ENCODE peak calls at places on chromosome 20, in six cellular contexts. D is MV-4-11, H is hippocampal formation, V is C1 segment of cervical spinal cord, I is ecto neural progenitor cell, E is M059J. K is an unnamed sample.

GRCh38 chr20:10350188-10350842 is 83.7 kb downstream of the MKKS start:
- DNase-seq in D (no peak), H (no peak), V (no peak), I (no peak), E (no peak), K (no peak)

GRCh38 chr20:36384022-36384619 is 78.0 kb downstream of the DLGAP4 start:
- DNase-seq in D (peak), H (no peak), V (no peak), I (peak), E (peak), K (no peak)

GRCh38 chr20:19783966-19784401 is 25.9 kb downstream of the RIN2 start:
- DNase-seq in D (no peak), H (no peak), V (no peak), I (no peak), E (peak), K (no peak)

GRCh38 chr20:58251979-58252591 is 23.6 kb upstream of the ANKRD60 start:
- DNase-seq in D (peak), H (no peak), V (no peak), I (no peak), E (peak), K (no peak)

GRCh38 chr20:41149679-41150131 is 12.4 kb downstream of the PLCG1 start:
- DNase-seq in D (peak), H (no peak), V (no peak), I (no peak), E (peak), K (no peak)

GRCh38 chr20:50487397-50487796 is 22.8 kb upstream of the PTPN1 start:
- DNase-seq in D (no peak), H (no peak), V (no peak), I (no peak), E (no peak), K (no peak)

GRCh38 chr20:32539817-32540675 is 45.1 kb downstream of the NOL4L start:
- DNase-seq in D (peak), H (no peak), V (no peak), I (no peak), E (no peak), K (no peak)

GRCh38 chr20:49470922-49471321 is 11.5 kb downstream of the KCNB1 start:
- DNase-seq in D (no peak), H (no peak), V (no peak), I (no peak), E (no peak), K (no peak)

GRCh38 chr20:2292711-2293110 is 3.1 kb upstream of the TGM3 start:
- DNase-seq in D (peak), H (no peak), V (no peak), I (no peak), E (no peak), K (no peak)

GRCh38 chr20:19750207-19750606 is 7.9 kb upstream of the RIN2 start:
- DNase-seq in D (peak), H (no peak), V (no peak), I (no peak), E (no peak), K (no peak)

GRCh38 chr20:1935696-1936366 is 40.6 kb downstream of the SIRPA start:
- DNase-seq in D (no peak), H (peak), V (peak), I (no peak), E (no peak), K (peak)

GRCh38 chr20:32456869-32457421 is 98.8 kb downstream of the ASXL1 start:
- DNase-seq in D (no peak), H (no peak), V (peak), I (peak), E (no peak), K (peak)

GRCh38 chr20:31675828-31676533 is 38.3 kb downstream of the COX4I2 start:
- DNase-seq in D (peak), H (no peak), V (no peak), I (no peak), E (peak), K (peak)

GRCh38 chr20:13141541-13141940 is 79.5 kb upstream of the ISM1 start:
- DNase-seq in D (no peak), H (no peak), V (no peak), I (no peak), E (peak), K (no peak)

GRCh38 chr20:59751075-59751711 is 146.9 kb downstream of the PHACTR3 start:
- DNase-seq in D (peak), H (peak), V (peak), I (peak), E (peak), K (peak)

GRCh38 chr20:55160996-55161395 is 685.6 kb downstream of the DOK5 start:
- DNase-seq in D (no peak), H (no peak), V (no peak), I (no peak), E (peak), K (no peak)

GRCh38 chr20:41003143-41003932 is 25.3 kb upstream of the TOP1 start:
- DNase-seq in D (peak), H (no peak), V (no peak), I (no peak), E (peak), K (no peak)

GRCh38 chr20:59955131-59955796 is 3.0 kb upstream of the CDH26 start:
- DNase-seq in D (peak), H (peak), V (no peak), I (no peak), E (peak), K (no peak)

GRCh38 chr20:15077733-15078132 is 740.3 kb upstream of the FLRT3 start:
- DNase-seq in D (no peak), H (no peak), V (no peak), I (no peak), E (no peak), K (no peak)

GRCh38 chr20:42567409-42567808 is 622.3 kb downstream of the PTPRT start:
- DNase-seq in D (no peak), H (no peak), V (no peak), I (no peak), E (peak), K (no peak)

GRCh38 chr20:8803065-8803464 is 265.8 kb upstream of the PLCB4 start:
- DNase-seq in D (no peak), H (no peak), V (no peak), I (no peak), E (no peak), K (no peak)

GRCh38 chr20:51327251-51327841 is 215.2 kb downstream of the NFATC2 start:
- DNase-seq in D (no peak), H (no peak), V (no peak), I (no peak), E (peak), K (no peak)

GRCh38 chr20:61328906-61329558 is 77.0 kb downstream of the CDH4 start:
- DNase-seq in D (no peak), H (no peak), V (no peak), I (no peak), E (no peak), K (no peak)

GRCh38 chr20:49607568-49607967 is 39.6 kb upstream of the PTGIS start:
- DNase-seq in D (no peak), H (no peak), V (no peak), I (no peak), E (no peak), K (no peak)

GRCh38 chr20:53735536-53736050 is 142.0 kb upstream of the ZNF217 start:
- DNase-seq in D (peak), H (no peak), V (no peak), I (no peak), E (peak), K (no peak)

GRCh38 chr20:1720845-1721475 is 63.4 kb upstream of the SIRPG start:
- DNase-seq in D (peak), H (no peak), V (no peak), I (no peak), E (peak), K (no peak)

GRCh38 chr20:10557685-10558084 is 116.1 kb downstream of the JAG1 start:
- DNase-seq in D (no peak), H (no peak), V (no peak), I (no peak), E (peak), K (no peak)

GRCh38 chr20:32727663-32728062 is 15.6 kb downstream of the COMMD7 start:
- DNase-seq in D (no peak), H (no peak), V (no peak), I (no peak), E (peak), K (no peak)

GRCh38 chr20:48094196-48094749 is 309.0 kb upstream of the SULF2 start:
- DNase-seq in D (no peak), H (no peak), V (no peak), I (no peak), E (no peak), K (no peak)

GRCh38 chr20:52056203-52057062 is 135.1 kb downstream of the ZFP64 start:
- DNase-seq in D (no peak), H (no peak), V (no peak), I (no peak), E (peak), K (no peak)

GRCh38 chr20:32920530-32921298 is 62.0 kb downstream of the EFCAB8 start:
- DNase-seq in D (no peak), H (no peak), V (no peak), I (no peak), E (no peak), K (no peak)

GRCh38 chr20:44765647-44766367 is 20.1 kb downstream of the KCNK15 start:
- DNase-seq in D (no peak), H (no peak), V (no peak), I (no peak), E (peak), K (no peak)

GRCh38 chr20:52972965-52973819 is 1.0 kb downstream of the TSHZ2 start:
- DNase-seq in D (no peak), H (no peak), V (peak), I (peak), E (peak), K (no peak)

K was measured in posterior cingulate gyrus.